ENCODE peak calls at places on chromosomes 13 and 19, in five cellular contexts. Q, F, X, D and L are unnamed samples.

GRCh38 chr19:29524912-29525870 is 603 bp upstream of the VSTM2B start:
- DNase-seq in D (no peak), X (no peak), F (no peak), Q (peak; percentile 66), L (no peak)

GRCh38 chr19:18062043-18062442 is 24.7 kb downstream of the IL12RB1 start:
- DNase-seq in F (no peak), Q (no peak), X (no peak), D (no peak), L (no peak)

GRCh38 chr19:10113592-10113963 is 2.1 kb downstream of the P2RY11 start:
- DNase-seq in Q (no peak), F (no peak), D (no peak), X (no peak), L (no peak)

GRCh38 chr19:2714531-2715269 is 6.5 kb downstream of the DIRAS1 start:
- DNase-seq in Q (no peak), X (no peak), F (no peak), D (no peak), L (no peak)

GRCh38 chr13:97243915-97244820 is 22.0 kb downstream of the MBNL2 start:
- DNase-seq in D (no peak), Q (no peak), X (no peak), F (no peak), L (no peak)

GRCh38 chr19:47598407-47599349 is 10.3 kb upstream of the BICRA start:
- DNase-seq in D (peak; percentile 95), Q (peak; percentile 65), X (peak; percentile 96), F (peak; percentile 67), L (peak; percentile 85)

GRCh38 chr13:26555413-26555812 is 2.1 kb upstream of the WASF3 start:
- DNase-seq in Q (no peak), X (no peak), F (no peak), D (no peak), L (no peak)

GRCh38 chr19:419721-420515 is 11.0 kb upstream of the C2CD4C start:
- DNase-seq in F (no peak), X (no peak), Q (no peak), D (no peak), L (no peak)

GRCh38 chr19:42281175-42282035 is 12.4 kb downstream of the CIC start:
- DNase-seq in X (peak; percentile 41), F (peak; percentile 30), D (no peak), Q (peak; percentile 58), L (peak; percentile 77)

GRCh38 chr13:80962173-80962572 is 621.2 kb upstream of the SPRY2 start:
- DNase-seq in F (no peak), D (no peak), Q (no peak), X (no peak), L (no peak)

GRCh38 chr13:87123987-87124784 is 547.0 kb upstream of the SLITRK5 start:
- DNase-seq in D (peak; percentile 96), Q (peak; percentile 59), F (peak; percentile 19), X (peak; percentile 100), L (peak; percentile 92)

GRCh38 chr19:52584686-52585085 is 14.6 kb downstream of the ZNF701 start:
- DNase-seq in F (peak; percentile 26), D (no peak), X (no peak), Q (no peak), L (no peak)

GRCh38 chr13:24222756-24223155 is 62.2 kb downstream of the SPATA13 start:
- DNase-seq in D (no peak), F (no peak), Q (no peak), X (no peak), L (no peak)

GRCh38 chr19:17627921-17628320 is 60.2 kb downstream of the UNC13A start:
- DNase-seq in Q (no peak), F (no peak), X (no peak), D (no peak), L (no peak)

GRCh38 chr19:679418-680286 is 3.5 kb downstream of the FSTL3 start:
- DNase-seq in D (no peak), X (peak; percentile 80), F (peak; percentile 70), Q (peak; percentile 76), L (peak; percentile 62)

GRCh38 chr13:77584111-77584510 is 48.6 kb downstream of the SCEL start:
- DNase-seq in D (no peak), X (no peak), F (no peak), Q (no peak), L (peak; percentile 94)

GRCh38 chr13:44004881-44005280 is 125.2 kb downstream of the LACC1 start:
- DNase-seq in Q (no peak), X (peak; percentile 80), D (peak; percentile 77), F (no peak), L (peak; percentile 17)

GRCh38 chr13:81078048-81078447 is 737.1 kb upstream of the SPRY2 start:
- DNase-seq in X (no peak), Q (no peak), F (no peak), D (no peak), L (no peak)

GRCh38 chr19:42693760-42694350 is 46.4 kb downstream of the PSG3 start:
- DNase-seq in Q (no peak), F (no peak), X (peak; percentile 46), D (peak; percentile 14), L (peak; percentile 43)

GRCh38 chr19:4120531-4120930 is 3.4 kb downstream of the MAP2K2 start:
- DNase-seq in D (peak; percentile 54), F (no peak), Q (no peak), X (peak; percentile 63), L (no peak)

GRCh38 chr13:94192576-94192975 is 286.9 kb downstream of the DCT start:
- DNase-seq in F (peak; percentile 30), X (peak; percentile 26), Q (peak; percentile 67), D (peak; percentile 34), L (peak; percentile 80)

GRCh38 chr13:46778879-46779278 is 18.1 kb downstream of the ESD start:
- DNase-seq in D (no peak), Q (no peak), X (peak; percentile 68), F (no peak), L (no peak)

GRCh38 chr19:10433131-10433536 is 12.8 kb downstream of the PDE4A start:
- DNase-seq in X (no peak), Q (no peak), F (no peak), D (no peak), L (no peak)

GRCh38 chr19:34155686-34156085 is 16.6 kb upstream of the LSM14A start:
- DNase-seq in F (no peak), X (peak; percentile 65), D (peak; percentile 8), Q (no peak), L (no peak)

GRCh38 chr13:40230833-40231266 is 435.6 kb downstream of the FOXO1 start:
- DNase-seq in Q (no peak), D (peak; percentile 68), F (no peak), X (no peak), L (no peak)

GRCh38 chr19:46756544-46756888 is 10.3 kb upstream of the STRN4 start:
- DNase-seq in X (no peak), F (no peak), D (no peak), Q (no peak), L (no peak)

GRCh38 chr19:39409207-39409885 is 2.7 kb downstream of the ZFP36 start:
- DNase-seq in X (peak; percentile 61), Q (no peak), F (peak; percentile 58), D (no peak), L (peak; percentile 60)

GRCh38 chr13:101728615-101729014 is 276.1 kb downstream of the ITGBL1 start:
- DNase-seq in D (no peak), X (no peak), Q (no peak), F (no peak), L (no peak)
- H3K4me3 ChIP-seq in D (no peak overlapping the region), X (no peak overlapping the region), Q (no peak overlapping the region), F (no peak overlapping the region), L (no peak overlapping the region)

GRCh38 chr13:114109646-114110045 is 22.8 kb downstream of the RASA3 start:
- DNase-seq in D (no peak), X (no peak), F (no peak), Q (peak; percentile 39), L (no peak)

GRCh38 chr13:114108141-114108761 is 24.2 kb downstream of the RASA3 start:
- DNase-seq in D (no peak), F (no peak), Q (no peak), X (no peak), L (no peak)

GRCh38 chr13:114111577-114111976 is 20.8 kb downstream of the RASA3 start:
- DNase-seq in F (no peak), Q (no peak), D (no peak), X (peak; percentile 97), L (no peak)

GRCh38 chr13:114108894-114109293 is 23.5 kb downstream of the RASA3 start:
- DNase-seq in Q (no peak), F (no peak), D (no peak), X (no peak), L (no peak)

GRCh38 chr13:114110091-114110829 is 22.2 kb downstream of the RASA3 start:
- DNase-seq in X (no peak), F (no peak), D (no peak), Q (peak; percentile 68), L (no peak)
- TF ChIP-seq CTCF in X (peak; percentile 2), F (no peak), D (no peak), Q (peak; percentile 34), L (no peak)

GRCh38 chr19:32363175-32363574 is 17.8 kb downstream of the ZNF507 start:
- DNase-seq in Q (no peak), D (no peak), F (no peak), X (peak; percentile 45), L (no peak)
- H3K36me3 ChIP-seq in Q (peaks cover 21% of the 10 kb centered on the region), D (peaks cover 6% of the 10 kb centered on the region), F (peaks cover 42% of the 10 kb centered on the region), X (peaks cover 28% of the 10 kb centered on the region), L (peaks cover 42% of the 10 kb centered on the region)

GRCh38 chr13:109781384-109782065 is 4.9 kb downstream of the IRS2 start:
- DNase-seq in Q (no peak), F (no peak), X (no peak), D (no peak), L (peak; percentile 71)

GRCh38 chr13:109778102-109778542 is 8.3 kb downstream of the IRS2 start:
- DNase-seq in Q (peak; percentile 29), X (peak; percentile 39), F (no peak), D (no peak), L (peak; percentile 60)

GRCh38 chr13:109779074-109779473 is 7.3 kb downstream of the IRS2 start:
- DNase-seq in D (no peak), F (no peak), Q (no peak), X (no peak), L (peak; percentile 65)

GRCh38 chr13:109780880-109781383 is 5.5 kb downstream of the IRS2 start:
- DNase-seq in F (no peak), Q (no peak), X (no peak), D (no peak), L (no peak)

DNA sequence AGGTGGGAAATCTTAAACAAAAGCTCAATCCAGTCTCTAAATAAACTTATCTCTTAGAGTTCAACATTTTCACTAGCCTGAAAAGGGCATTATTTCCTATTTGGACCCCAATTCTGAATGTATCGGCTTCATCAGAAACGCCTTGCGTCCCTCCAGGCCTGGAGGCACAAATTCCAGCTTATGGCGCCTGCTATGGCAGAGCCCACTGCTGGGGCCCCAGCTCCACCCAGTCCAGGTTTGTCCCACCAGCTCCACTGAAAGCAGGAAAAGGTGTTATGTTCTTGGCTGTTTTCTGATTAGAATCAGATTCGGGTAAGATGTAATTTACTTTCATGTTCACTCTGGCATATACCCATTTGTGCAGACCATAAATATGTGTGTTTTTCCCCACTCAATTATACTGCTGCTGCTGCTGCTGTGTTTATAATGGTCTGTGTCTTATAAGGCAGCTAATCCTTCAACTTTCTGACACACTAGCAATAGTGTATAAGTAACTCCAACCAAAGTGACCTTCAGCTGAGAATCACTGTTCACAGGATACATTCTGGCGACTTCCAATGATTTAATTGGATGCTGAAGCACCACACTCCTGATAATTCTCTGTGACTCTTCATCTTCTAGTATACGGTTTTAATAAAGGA is 6.4 kb downstream of the IRS2 start:
- DNase-seq in F (no peak), Q (no peak), X (no peak), D (no peak), L (no peak)
- H3K4me3 ChIP-seq in F (no peak overlapping the region), Q (peak overlapping the region; percentile 30), X (no peak overlapping the region), D (peak overlapping the region; percentile 58), L (peak overlapping the region; percentile 82)